ENCODE peak calls at places on chromosomes 5 and 9, in seven cellular contexts. F is T-helper 1 cell; M is esophagus squamous epithelium; Q is activated T-cell treated with anti-CD3 and anti-CD28 coated beads, Interleukin-2, amount 50 U/mL, for 72 hours; Z is posterior cingulate gyrus; X is heart right ventricle; U is left colon. G is an unnamed sample.

GRCh38 chr5:74991522-74991921 is 60.8 kb downstream of the GCNT4 start:
- DNase-seq in F (no peak), M (no peak), Q (no peak), Z (no peak), X (no peak), U (no peak), G (no peak)

GRCh38 chr9:69611221-69611620 is 61.0 kb downstream of the APBA1 start:
- DNase-seq in F (no peak), M (no peak), Q (no peak), Z (no peak), X (no peak), U (no peak), G (no peak)

GRCh38 chr9:113331780-113332179 is 8.3 kb downstream of the WDR31 start:
- DNase-seq in F (no peak), M (no peak), Q (no peak), Z (no peak), X (no peak), U (no peak), G (no peak)

GRCh38 chr9:92781902-92782301 is 17.3 kb upstream of the BICD2 start:
- DNase-seq in F (no peak), M (no peak), Q (no peak), Z (no peak), X (no peak), U (no peak), G (no peak)

GRCh38 chr5:109450129-109450877 is 40.5 kb upstream of the PJA2 start:
- DNase-seq in F (no peak), M (no peak), Q (no peak), Z (no peak), X (no peak), U (no peak), G (no peak)

GRCh38 chr5:139808481-139809330 is 13.1 kb downstream of the PSD2 start:
- DNase-seq in F (no peak), M (no peak), Q (peak), Z (no peak), X (peak), U (no peak), G (no peak)

GRCh38 chr5:15966651-15967050 is 212.9 kb downstream of the MARCHF11 start:
- DNase-seq in F (no peak), M (no peak), Q (no peak), Z (no peak), X (no peak), U (no peak), G (no peak)

GRCh38 chr9:20271107-20271506 is 351.2 kb downstream of the MLLT3 start:
- DNase-seq in F (no peak), M (no peak), Q (no peak), Z (no peak), X (no peak), U (no peak), G (no peak)

GRCh38 chr9:121217609-121218292 is 16.1 kb upstream of the RAB14 start:
- DNase-seq in F (no peak), M (no peak), Q (no peak), Z (no peak), X (no peak), U (no peak), G (no peak)